ENCODE peak calls at places on chromosomes 13 and 19, in four cellular contexts. S is HL-60, W is K562, U is GM12878. F is an unnamed sample.
A peak's percentile ranks its signal among the peaks of the same experiment; 100 is the strongest.

GRCh38 chr13:111115051-111115840 is at the start of gene ARHGEF7:
- DNase-seq in W (no peak), U (no peak), S (no peak), F (peak; percentile 39)

GRCh38 chr19:52331757-52332156 is 4.3 kb upstream of the ZNF610 start:
- DNase-seq in S (no peak), U (no peak), W (no peak), F (no peak)

GRCh38 chr13:112330479-112331407 is 45.4 kb upstream of the SPACA7 start:
- DNase-seq in U (no peak), W (no peak), S (no peak), F (no peak)

GRCh38 chr13:67130444-67130843 is 99.7 kb downstream of the PCDH9 start:
- DNase-seq in U (no peak), S (no peak), W (no peak), F (no peak)

GRCh38 chr19:29783627-29784190 is 28.1 kb upstream of the CCNE1 start:
- DNase-seq in U (no peak), W (no peak), S (no peak), F (no peak)

GRCh38 chr19:42143341-42144234 is 11.3 kb upstream of the POU2F2 start:
- DNase-seq in S (no peak), W (peak; percentile 32), U (no peak), F (no peak)

GRCh38 chr13:41960195-41960699 is 662 bp downstream of the VWA8 start:
- DNase-seq in U (no peak), W (peak; percentile 26), S (no peak), F (no peak)

GRCh38 chr19:55080915-55081772 is 5.5 kb downstream of the EPS8L1 start:
- DNase-seq in S (peak; percentile 96), W (peak; percentile 96), U (peak; percentile 35), F (peak; percentile 89)

GRCh38 chr13:105972811-105973590 is 562.5 kb downstream of the EFNB2 start:
- DNase-seq in U (no peak), W (no peak), S (no peak), F (no peak)

GRCh38 chr19:44609219-44609618 is 4.1 kb upstream of the IGSF23 start:
- DNase-seq in W (no peak), U (no peak), S (no peak), F (no peak)

GRCh38 chr19:45189971-45190370 is 11.4 kb downstream of the BLOC1S3 start:
- DNase-seq in U (no peak), W (no peak), S (no peak), F (no peak)

GRCh38 chr13:40306817-40307216 is 359.6 kb downstream of the FOXO1 start:
- DNase-seq in W (no peak), U (no peak), S (no peak), F (no peak)

GRCh38 chr13:22506286-22506685 is 674.5 kb upstream of the SGCG start:
- DNase-seq in U (no peak), S (no peak), W (no peak), F (no peak)

GRCh38 chr19:3094638-3095374 is 644 bp downstream of the GNA11 start:
- DNase-seq in U (no peak), S (no peak), W (no peak), F (no peak)

DNA sequence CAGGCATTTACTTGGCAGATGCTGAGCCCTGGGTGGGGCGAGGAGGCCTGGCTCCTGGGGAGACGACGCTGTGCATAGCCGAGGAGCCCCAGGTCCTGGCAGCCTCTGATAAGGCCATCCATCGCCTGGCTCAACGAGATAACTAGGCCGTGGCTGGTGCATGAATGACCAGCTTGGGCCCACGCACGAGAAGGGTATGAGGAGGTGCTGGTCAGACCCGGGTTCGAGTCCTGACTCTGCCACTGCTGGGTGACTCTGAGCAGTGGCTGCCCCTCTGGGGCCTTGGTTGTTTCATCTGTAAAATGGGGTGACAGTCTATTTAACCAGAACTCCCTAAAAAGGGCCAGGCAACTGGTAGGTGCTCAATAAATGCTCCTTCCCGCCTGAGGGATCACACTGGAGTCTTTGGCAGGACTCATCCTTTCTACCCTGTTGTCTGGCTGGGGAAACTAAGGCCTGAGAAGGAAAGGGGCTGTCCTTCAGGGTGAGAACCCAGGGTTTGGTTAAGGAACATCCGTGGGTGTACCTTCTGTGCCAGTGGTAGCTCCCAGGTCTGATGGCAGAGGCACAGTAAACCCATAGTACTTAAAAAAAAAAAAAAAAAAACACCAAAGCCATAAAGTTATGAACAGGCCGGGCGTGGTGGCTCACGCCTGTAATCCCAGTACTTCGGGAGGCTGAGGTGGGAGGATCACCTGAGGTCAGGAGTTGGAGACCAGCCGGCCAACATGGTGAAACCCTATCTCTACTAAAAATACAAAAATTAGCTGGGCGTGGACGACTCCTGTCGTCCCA is 8.1 kb upstream of the ARRDC2 start:
- DNase-seq in U (no peak), W (peak; percentile 92), S (no peak), F (no peak)
- TF ChIP-seq SPI1 in U (no peak), W (no peak), S (no peak), F (no peak)

GRCh38 chr13:96963786-96964475 is 30.3 kb downstream of the OXGR1 start:
- DNase-seq in U (no peak), W (no peak), S (no peak), F (no peak)

GRCh38 chr13:96966415-96967102 is 27.7 kb downstream of the OXGR1 start:
- DNase-seq in U (no peak), W (no peak), S (no peak), F (no peak)

GRCh38 chr13:96968027-96968426 is 26.2 kb downstream of the OXGR1 start:
- DNase-seq in W (no peak), U (no peak), S (no peak), F (no peak)

DNA sequence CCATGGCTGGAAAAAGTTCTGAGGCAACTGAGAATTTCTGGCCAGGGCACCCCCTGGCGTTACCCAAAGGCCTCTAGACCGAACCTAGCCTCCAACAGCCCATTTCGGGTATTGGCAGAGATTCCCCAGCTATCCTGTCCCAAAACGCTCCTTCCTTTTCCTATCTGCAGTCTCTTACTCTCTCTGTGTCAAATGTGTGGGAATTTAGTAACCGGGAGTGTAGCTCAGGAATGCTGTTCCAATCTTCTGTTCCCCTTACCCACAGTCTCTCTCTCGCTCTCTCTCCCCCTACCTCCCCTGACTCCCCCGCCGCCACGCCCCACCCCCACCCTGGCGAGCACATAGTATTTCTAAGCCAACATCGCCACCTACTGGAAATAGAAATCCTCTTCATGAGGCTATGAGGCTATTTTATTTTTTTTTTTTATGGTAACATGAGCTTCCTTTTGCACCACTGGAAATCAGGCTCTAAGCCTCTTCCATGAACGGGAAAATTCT is 27.0 kb downstream of the OXGR1 start:
- DNase-seq in U (no peak), W (peak; percentile 64), S (no peak), F (no peak)
- TF ChIP-seq SPI1 in U (no peak), W (no peak), S (no peak), F (no peak)

DNA sequence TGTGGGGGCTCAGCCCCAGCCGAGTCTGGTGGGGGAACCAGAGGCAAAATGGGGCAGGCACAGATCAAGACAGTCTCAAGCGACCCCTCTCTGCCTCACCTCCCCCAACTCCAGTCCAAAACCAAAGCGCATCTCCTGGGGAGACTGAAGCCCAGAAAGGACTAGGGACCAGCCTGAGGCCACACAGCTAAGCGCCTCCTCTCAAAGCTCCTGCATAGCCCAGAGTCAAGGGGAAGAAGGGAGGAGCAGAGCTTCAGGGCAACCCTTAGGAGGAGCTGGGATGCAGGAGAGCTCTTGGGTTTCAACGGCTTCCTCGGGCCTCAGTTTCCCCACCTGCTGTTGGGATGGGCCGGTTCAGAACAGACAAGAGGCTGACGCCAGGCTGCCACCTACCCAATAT is 19.9 kb upstream of the SEMA6B start:
- DNase-seq in U (no peak), S (no peak), W (no peak), F (no peak)
- TF ChIP-seq SPI1 in U (no peak), S (no peak), W (no peak), F (no peak)

GRCh38 chr13:33195693-33196464 is 89.7 kb downstream of the STARD13 start:
- DNase-seq in U (no peak), S (no peak), W (no peak), F (no peak)

GRCh38 chr13:33199282-33199850 is 86.2 kb downstream of the STARD13 start:
- DNase-seq in U (no peak), S (no peak), W (no peak), F (no peak)

GRCh38 chr13:33193428-33193974 is 92.1 kb downstream of the STARD13 start:
- DNase-seq in U (no peak), S (no peak), W (no peak), F (no peak)

GRCh38 chr13:33194820-33195692 is 90.5 kb downstream of the STARD13 start:
- DNase-seq in U (peak; percentile 99), S (no peak), W (no peak), F (no peak)

GRCh38 chr13:33197551-33197971 is 88.0 kb downstream of the STARD13 start:
- DNase-seq in S (no peak), U (no peak), W (no peak), F (no peak)
- TF ChIP-seq SPI1 in S (no peak), U (no peak), W (no peak), F (no peak)

DNA sequence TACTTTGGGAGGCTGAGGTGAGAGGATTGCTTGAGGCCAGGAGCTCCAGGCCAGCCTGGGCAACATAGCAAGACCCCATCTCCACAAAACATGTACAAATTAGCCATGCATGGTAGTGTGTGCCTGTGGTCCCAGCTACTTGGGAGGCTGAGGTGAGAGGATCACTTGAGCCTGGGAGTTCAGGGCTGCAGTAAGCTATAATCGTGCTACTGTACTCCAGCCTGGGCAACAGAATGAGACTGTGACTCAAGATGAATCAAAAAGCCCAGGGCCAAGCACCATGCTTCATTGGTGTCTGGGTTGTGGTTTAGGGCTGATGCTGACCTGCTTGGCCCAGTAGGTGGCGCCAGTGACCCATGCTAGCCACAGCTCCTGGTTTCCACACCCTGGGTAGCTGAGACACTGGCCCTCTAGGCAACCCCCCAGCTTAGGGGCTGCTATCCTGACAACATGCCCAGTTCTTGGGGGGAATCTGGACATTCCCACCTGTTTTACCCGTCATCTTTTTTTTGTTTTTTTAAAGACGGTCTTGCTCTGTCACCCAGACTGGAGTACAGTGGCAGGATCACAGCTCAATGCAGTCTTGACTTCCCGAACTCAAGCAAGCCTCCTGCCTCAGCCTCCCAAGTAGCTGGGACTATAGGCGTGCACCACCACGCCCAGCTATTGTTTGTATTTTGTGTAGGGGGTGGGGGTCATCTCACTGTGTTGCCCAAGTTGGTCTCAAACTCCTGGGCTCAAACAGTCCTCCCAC is 5.5 kb downstream of the CCDC124 start:
- DNase-seq in S (peak; percentile 75), W (peak; percentile 87), U (no peak), F (peak; percentile 91)
- TF ChIP-seq SPI1 in S (no peak), W (no peak), U (no peak), F (no peak)

GRCh38 chr13:34816543-34816942 is 125.5 kb upstream of the NBEA start:
- DNase-seq in W (no peak), U (no peak), S (no peak), F (no peak)
- TF ChIP-seq SPI1 in W (no peak), U (no peak), S (no peak), F (no peak)

GRCh38 chr19:18290250-18291018 is 9.0 kb upstream of the JUND start:
- DNase-seq in U (peak; percentile 79), S (peak; percentile 79), W (peak; percentile 37), F (no peak)
- TF ChIP-seq SPI1 in U (no peak), S (no peak), W (no peak), F (no peak)